ENCODE peak calls at places on chromosomes 5 and 9, in eight cellular contexts. V, N, S, P, W, Q, E and J are unnamed samples.

GRCh38 chr9:33151007-33151557 is 16.1 kb downstream of the B4GALT1 start:
- DNase-seq in V (no peak), P (no peak), E (peak), Q (peak), S (no peak), W (no peak), N (no peak), J (peak)

GRCh38 chr5:105230516-105230915 is 1667.9 kb upstream of the NUDT12 start:
- DNase-seq in E (no peak), S (no peak), N (no peak), Q (no peak), P (no peak), V (no peak), W (no peak), J (no peak)

GRCh38 chr5:158140120-158140778 is 281.3 kb upstream of the CLINT1 start:
- DNase-seq in S (no peak), V (no peak), N (no peak), P (no peak), Q (no peak), E (peak), W (no peak), J (no peak)

GRCh38 chr5:163503106-163504090 is 2.0 kb upstream of the MAT2B start:
- DNase-seq in W (no peak), Q (peak), V (peak), S (no peak), P (peak), E (peak), N (peak), J (peak)

GRCh38 chr9:96447406-96447805 is 2.6 kb upstream of the HABP4 start:
- DNase-seq in W (no peak), P (no peak), E (no peak), N (no peak), V (no peak), S (no peak), Q (no peak), J (no peak)

GRCh38 chr9:77735515-77735914 is 87.4 kb upstream of the GNA14 start:
- DNase-seq in Q (no peak), W (no peak), N (no peak), V (no peak), P (no peak), E (peak), S (no peak), J (no peak)

GRCh38 chr5:128304121-128304520 is 220.6 kb downstream of the SLC12A2 start:
- DNase-seq in Q (no peak), V (no peak), W (no peak), P (no peak), S (no peak), N (no peak), E (peak), J (no peak)

GRCh38 chr9:136505406-136506403 is 22.9 kb upstream of the SEC16A start:
- DNase-seq in W (no peak), Q (no peak), P (no peak), E (no peak), N (no peak), S (no peak), V (no peak), J (no peak)

GRCh38 chr5:121396716-121397115 is 455.0 kb upstream of the FTMT start:
- DNase-seq in V (no peak), Q (no peak), E (no peak), P (no peak), N (no peak), W (no peak), S (no peak), J (no peak)

GRCh38 chr5:27414099-27414498 is 375.7 kb upstream of the CDH9 start:
- DNase-seq in V (no peak), N (no peak), Q (no peak), W (no peak), S (no peak), E (no peak), P (no peak), J (no peak)

GRCh38 chr9:133115604-133116345 is 5.3 kb downstream of the RALGDS start:
- DNase-seq in P (no peak), V (no peak), E (no peak), Q (no peak), W (no peak), S (no peak), N (no peak), J (no peak)

GRCh38 chr5:111454198-111454606 is 58.1 kb downstream of the STARD4 start:
- DNase-seq in N (no peak), P (no peak), W (no peak), Q (no peak), V (no peak), S (no peak), E (peak), J (no peak)

GRCh38 chr9:37503736-37504135 is 18.0 kb downstream of the POLR1E start:
- DNase-seq in W (no peak), P (no peak), E (no peak), Q (no peak), S (no peak), V (no peak), N (no peak), J (no peak)

GRCh38 chr5:51382759-51383493 is at the start of gene ISL1:
- DNase-seq in E (peak), V (peak), S (no peak), W (peak), P (peak), Q (peak), N (peak), J (peak)